ENCODE peak calls at places on chromosomes 2 and 18, in five cellular contexts. One of them, this sample, is unnamed.
A peak's percentile ranks its signal among the peaks of the same experiment; 100 is the strongest.

GRCh38 chr2:171979103-171979502 is 20.6 kb upstream of the METAP1D start:
- DNase-seq in K562: no peak
- DNase-seq in GM23338: no peak
- DNase-seq in HepG2: no peak
- DNase-seq in A549: no peak
- DNase-seq in this sample: no peak

GRCh38 chr18:32771871-32772499 is 838 bp downstream of the KLHL14 start:
- DNase-seq in K562: no peak
- DNase-seq in GM23338: peak; percentile 70
- DNase-seq in A549: no peak
- DNase-seq in HepG2: no peak
- DNase-seq in this sample: no peak

GRCh38 chr2:157182204-157182709 is 75.2 kb upstream of the GALNT5 start:
- DNase-seq in K562: peak; percentile 64
- DNase-seq in HepG2: no peak
- DNase-seq in A549: no peak
- DNase-seq in GM23338: no peak
- DNase-seq in this sample: no peak

GRCh38 chr2:57105694-57106093 is 921.9 kb downstream of the CCDC85A start:
- DNase-seq in HepG2: no peak
- DNase-seq in K562: no peak
- DNase-seq in GM23338: peak; percentile 5
- DNase-seq in A549: no peak
- DNase-seq in this sample: no peak

GRCh38 chr2:158478237-158478636 is 21.5 kb downstream of the PKP4 start:
- DNase-seq in GM23338: no peak
- DNase-seq in A549: no peak
- DNase-seq in HepG2: no peak
- DNase-seq in K562: no peak
- DNase-seq in this sample: no peak

GRCh38 chr2:239781461-239781860 is 243.7 kb downstream of the NDUFA10 start:
- DNase-seq in K562: no peak
- DNase-seq in HepG2: no peak
- DNase-seq in A549: no peak
- DNase-seq in GM23338: no peak
- DNase-seq in this sample: no peak

GRCh38 chr2:7849531-7849930 is 832.3 kb upstream of the ID2 start:
- DNase-seq in GM23338: no peak
- DNase-seq in K562: no peak
- DNase-seq in HepG2: no peak
- DNase-seq in A549: no peak
- DNase-seq in this sample: no peak

GRCh38 chr2:96816836-96817702 is 1.0 kb downstream of the CNNM3 start:
- DNase-seq in K562: peak; percentile 37
- DNase-seq in GM23338: peak; percentile 34
- DNase-seq in HepG2: peak; percentile 16
- DNase-seq in A549: no peak
- DNase-seq in this sample: no peak

GRCh38 chr18:3380384-3380961 is 69.5 kb upstream of the TGIF1 start:
- DNase-seq in K562: peak; percentile 54
- DNase-seq in A549: peak; percentile 31
- DNase-seq in HepG2: no peak
- DNase-seq in GM23338: no peak
- DNase-seq in this sample: no peak

GRCh38 chr2:197008229-197008628 is 81.7 kb upstream of the PGAP1 start:
- DNase-seq in K562: no peak
- DNase-seq in A549: no peak
- DNase-seq in GM23338: no peak
- DNase-seq in HepG2: no peak
- DNase-seq in this sample: no peak

GRCh38 chr2:9627310-9627709 is 3.5 kb downstream of the YWHAQ start:
- DNase-seq in GM23338: no peak
- DNase-seq in HepG2: no peak
- DNase-seq in A549: no peak
- DNase-seq in K562: peak; percentile 42
- DNase-seq in this sample: no peak

GRCh38 chr2:62309465-62310091 is 113.7 kb downstream of the B3GNT2 start:
- DNase-seq in K562: peak; percentile 55
- DNase-seq in A549: no peak
- DNase-seq in GM23338: peak; percentile 56
- DNase-seq in HepG2: no peak
- DNase-seq in this sample: peak; percentile 99

DNA sequence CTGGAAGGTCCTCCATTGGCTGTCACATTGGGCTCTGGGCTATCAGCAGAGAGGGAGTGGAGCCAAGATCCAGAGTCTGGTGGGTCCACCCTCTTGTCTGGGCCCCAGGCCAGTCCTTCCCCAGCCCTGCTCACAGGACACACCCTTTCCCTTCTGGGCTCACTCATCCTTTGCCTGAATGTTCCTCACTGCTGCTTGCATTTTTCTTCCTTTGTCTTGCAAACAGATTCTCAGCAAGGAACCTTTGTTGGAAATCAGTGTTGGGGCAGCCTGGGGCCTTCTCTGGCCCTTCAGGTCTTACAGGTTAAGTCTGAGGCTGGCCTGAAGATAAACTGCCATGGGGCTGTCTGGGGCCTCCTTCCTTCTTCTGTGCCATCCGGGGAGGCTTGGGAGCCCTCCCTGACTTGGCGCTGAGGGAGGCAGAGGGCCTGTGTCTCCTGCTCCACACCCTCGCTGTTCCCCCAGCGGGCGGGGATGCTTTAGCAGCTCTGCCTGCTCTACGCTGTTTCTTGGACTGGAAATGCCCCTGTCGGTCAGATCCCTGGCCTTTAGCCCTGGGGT is 11.5 kb upstream of the CELF4 start:
- DNase-seq in K562: no peak
- DNase-seq in HepG2: no peak
- DNase-seq in A549: no peak
- DNase-seq in GM23338: peak; percentile 93
- DNase-seq in this sample: no peak
- TF ChIP-seq JUNB in K562: no peak
- TF ChIP-seq JUNB in HepG2: no peak
- TF ChIP-seq JUNB in A549: no peak
- TF ChIP-seq JUNB in GM23338: no peak
- TF ChIP-seq JUNB in this sample: no peak

DNA sequence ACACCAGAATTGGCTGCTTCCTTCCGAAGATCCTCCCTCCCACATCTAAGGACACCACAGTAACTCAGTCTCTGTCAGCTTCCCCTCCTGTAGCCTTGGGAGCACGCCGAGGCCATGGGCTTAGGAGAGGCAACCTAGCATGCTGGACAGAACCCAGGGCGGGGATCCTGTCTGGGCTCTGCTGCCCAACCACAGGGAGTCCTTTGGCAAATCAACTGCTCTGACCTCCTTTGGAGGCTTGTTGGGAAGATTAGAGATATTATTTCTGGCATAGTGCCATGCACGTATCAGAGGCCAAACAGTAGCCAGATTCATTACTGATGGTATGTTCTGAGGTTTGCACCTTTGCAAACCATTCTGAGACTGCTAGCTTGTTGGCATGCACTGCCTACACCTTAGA is 262.7 kb upstream of the EPAS1 start:
- DNase-seq in K562: no peak
- DNase-seq in GM23338: no peak
- DNase-seq in A549: no peak
- DNase-seq in HepG2: no peak
- DNase-seq in this sample: no peak
- TF ChIP-seq JUNB in K562: no peak
- TF ChIP-seq JUNB in GM23338: no peak
- TF ChIP-seq JUNB in A549: no peak
- TF ChIP-seq JUNB in HepG2: no peak
- TF ChIP-seq JUNB in this sample: no peak

GRCh38 chr18:58140366-58141325 is 96.6 kb downstream of the NEDD4L start:
- DNase-seq in K562: no peak
- DNase-seq in HepG2: peak; percentile 39
- DNase-seq in A549: no peak
- DNase-seq in GM23338: no peak
- DNase-seq in this sample: no peak
- TF ChIP-seq JUNB in K562: no peak
- TF ChIP-seq JUNB in HepG2: no peak
- TF ChIP-seq JUNB in A549: no peak
- TF ChIP-seq JUNB in GM23338: no peak
- TF ChIP-seq JUNB in this sample: no peak

GRCh38 chr2:225637199-225637598 is 237.7 kb downstream of the NYAP2 start:
- DNase-seq in HepG2: no peak
- DNase-seq in GM23338: no peak
- DNase-seq in A549: no peak
- DNase-seq in K562: no peak
- DNase-seq in this sample: no peak
- TF ChIP-seq JUNB in HepG2: no peak
- TF ChIP-seq JUNB in GM23338: no peak
- TF ChIP-seq JUNB in A549: no peak
- TF ChIP-seq JUNB in K562: no peak
- TF ChIP-seq JUNB in this sample: no peak

GRCh38 chr2:205054789-205055188 is 509.5 kb downstream of the PARD3B start:
- DNase-seq in K562: no peak
- DNase-seq in HepG2: no peak
- DNase-seq in GM23338: no peak
- DNase-seq in A549: no peak
- DNase-seq in this sample: no peak

GRCh38 chr2:205052781-205053180 is 507.5 kb downstream of the PARD3B start:
- DNase-seq in K562: no peak
- DNase-seq in HepG2: no peak
- DNase-seq in A549: no peak
- DNase-seq in GM23338: no peak
- DNase-seq in this sample: no peak

GRCh38 chr2:205051417-205051816 is 506.1 kb downstream of the PARD3B start:
- DNase-seq in A549: peak; percentile 2
- DNase-seq in GM23338: no peak
- DNase-seq in K562: no peak
- DNase-seq in HepG2: no peak
- DNase-seq in this sample: no peak

GRCh38 chr2:205056066-205056678 is 510.9 kb downstream of the PARD3B start:
- DNase-seq in K562: no peak
- DNase-seq in A549: no peak
- DNase-seq in GM23338: no peak
- DNase-seq in HepG2: no peak
- DNase-seq in this sample: no peak

GRCh38 chr2:205053827-205054410 is 508.6 kb downstream of the PARD3B start:
- DNase-seq in K562: peak; percentile 38
- DNase-seq in A549: no peak
- DNase-seq in HepG2: no peak
- DNase-seq in GM23338: no peak
- DNase-seq in this sample: no peak
- TF ChIP-seq JUNB in K562: no peak
- TF ChIP-seq JUNB in A549: no peak
- TF ChIP-seq JUNB in HepG2: no peak
- TF ChIP-seq JUNB in GM23338: no peak
- TF ChIP-seq JUNB in this sample: no peak

GRCh38 chr2:168323456-168324058 is 76.2 kb upstream of the STK39 start:
- DNase-seq in HepG2: no peak
- DNase-seq in GM23338: peak; percentile 51
- DNase-seq in A549: no peak
- DNase-seq in K562: no peak
- DNase-seq in this sample: no peak
- TF ChIP-seq JUNB in HepG2: no peak
- TF ChIP-seq JUNB in GM23338: no peak
- TF ChIP-seq JUNB in A549: no peak
- TF ChIP-seq JUNB in K562: no peak
- TF ChIP-seq JUNB in this sample: peak; percentile 40

GRCh38 chr2:100105678-100106054 is 36.7 kb downstream of the AFF3 start:
- DNase-seq in K562: no peak
- DNase-seq in GM23338: peak; percentile 48
- DNase-seq in A549: no peak
- DNase-seq in HepG2: no peak
- DNase-seq in this sample: no peak

GRCh38 chr2:100107440-100107839 is 35.0 kb downstream of the AFF3 start:
- DNase-seq in A549: no peak
- DNase-seq in HepG2: no peak
- DNase-seq in GM23338: no peak
- DNase-seq in K562: no peak
- DNase-seq in this sample: no peak

GRCh38 chr2:100106460-100106859 is 35.9 kb downstream of the AFF3 start:
- DNase-seq in A549: no peak
- DNase-seq in K562: no peak
- DNase-seq in HepG2: no peak
- DNase-seq in GM23338: peak; percentile 70
- DNase-seq in this sample: no peak

GRCh38 chr2:100107911-100108647 is 34.3 kb downstream of the AFF3 start:
- DNase-seq in HepG2: no peak
- DNase-seq in GM23338: peak; percentile 3
- DNase-seq in A549: no peak
- DNase-seq in K562: no peak
- DNase-seq in this sample: no peak

DNA sequence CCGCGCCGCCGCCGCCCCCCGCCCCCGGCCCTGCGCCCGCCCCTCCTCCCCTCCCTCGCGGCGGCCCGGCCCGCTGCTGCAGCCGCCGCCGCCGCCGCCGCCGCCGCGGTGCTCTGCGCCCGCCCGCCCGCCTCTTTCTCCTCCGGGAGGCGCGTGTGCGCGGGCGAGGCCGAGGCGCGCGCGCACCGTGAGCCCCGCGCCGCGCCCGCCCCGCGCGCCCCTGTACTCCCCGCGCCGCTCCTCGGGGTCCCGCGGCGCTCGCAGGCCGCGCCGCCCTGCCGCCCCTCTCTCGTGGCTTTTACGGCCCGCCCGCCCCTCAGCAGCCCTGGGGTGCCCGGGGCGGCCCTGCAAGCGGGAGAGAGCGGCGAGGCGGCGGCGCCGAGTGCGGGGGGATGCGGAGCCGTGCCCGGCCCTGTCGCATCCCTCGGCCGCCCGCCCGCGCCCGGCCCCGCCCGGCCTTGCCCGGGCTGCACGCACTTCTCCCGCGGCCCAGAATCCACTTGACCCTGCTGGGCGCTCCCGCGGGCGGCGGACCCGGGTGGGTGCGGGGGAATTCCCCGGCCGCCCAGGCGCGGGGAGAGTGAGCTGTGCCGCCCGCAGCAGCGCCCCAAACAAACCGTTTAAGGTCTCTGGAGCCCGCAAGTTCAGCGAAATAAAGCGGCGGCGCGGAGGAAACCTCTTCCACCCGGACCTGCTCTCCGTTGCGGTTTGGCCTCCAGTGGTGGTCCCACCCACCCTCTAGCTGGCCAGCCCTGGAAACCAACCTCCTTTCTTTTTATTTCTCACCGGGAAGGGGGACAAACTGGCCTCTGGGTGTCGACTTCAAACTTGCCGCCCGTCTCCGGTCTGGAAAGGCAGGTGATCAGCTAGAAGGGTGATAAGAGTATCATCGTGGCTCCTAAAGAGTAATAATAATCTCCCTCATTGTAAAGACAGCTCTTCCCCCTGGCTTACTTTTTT is 37.4 kb downstream of the AFF3 start:
- DNase-seq in K562: no peak
- DNase-seq in HepG2: no peak
- DNase-seq in GM23338: peak; percentile 51
- DNase-seq in A549: no peak
- DNase-seq in this sample: no peak
- TF ChIP-seq JUNB in K562: no peak
- TF ChIP-seq JUNB in HepG2: no peak
- TF ChIP-seq JUNB in GM23338: no peak
- TF ChIP-seq JUNB in A549: no peak
- TF ChIP-seq JUNB in this sample: no peak